ENCODE peak calls at places on chromosomes 4 and X, in six cellular contexts. Y is mesothelial cell of epicardium, Q is cardiac muscle cell, P is nephron progenitor cell, D is epithelial cell of esophagus, I is mammary epithelial cell. W is an unnamed sample.

GRCh38 chr4:120202222-120202621 is 135.6 kb upstream of the MAD2L1 start:
- DNase-seq in Y (no peak), Q (no peak), P (no peak), D (no peak), I (no peak), W (no peak)

GRCh38 chr4:72314869-72315268 is 254.2 kb downstream of the ADAMTS3 start:
- DNase-seq in Y (no peak), Q (peak), P (no peak), D (peak), I (peak), W (no peak)

GRCh38 chrX:81377329-81377728 is 175.4 kb downstream of the SH3BGRL start:
- DNase-seq in Y (no peak), Q (peak), P (no peak), D (peak), I (peak), W (no peak)

GRCh38 chrX:8692886-8693285 is 39.1 kb downstream of the ANOS1 start:
- DNase-seq in Y (no peak), Q (no peak), P (no peak), D (no peak), I (no peak), W (no peak)

GRCh38 chrX:142994988-142995387 is 30.7 kb upstream of the SPANXN4 start:
- DNase-seq in Y (no peak), Q (no peak), P (no peak), D (no peak), I (no peak), W (no peak)

GRCh38 chr4:150010525-150011126 is 67.6 kb upstream of the DCLK2 start:
- DNase-seq in Y (no peak), Q (peak), P (peak), D (peak), I (peak), W (no peak)

GRCh38 chrX:45445745-45446412 is 245.2 kb upstream of the DIPK2B start:
- DNase-seq in Y (no peak), Q (no peak), P (no peak), D (peak), I (peak), W (no peak)

GRCh38 chr4:98879515-98879914 is 49.4 kb downstream of the EIF4E start:
- DNase-seq in Y (no peak), Q (no peak), P (no peak), D (no peak), I (no peak), W (no peak)

GRCh38 chrX:153880440-153880815 is 5.5 kb downstream of the L1CAM start:
- DNase-seq in Y (no peak), Q (no peak), P (no peak), D (no peak), I (no peak), W (no peak)

GRCh38 chr4:33297091-33297490 is 2576.9 kb downstream of the PCDH7 start:
- DNase-seq in Y (no peak), Q (no peak), P (no peak), D (no peak), I (no peak), W (no peak)

GRCh38 chrX:29488919-29489318 is 726.4 kb upstream of the MAGEB2 start:
- DNase-seq in Y (no peak), Q (no peak), P (no peak), D (no peak), I (no peak), W (no peak)

GRCh38 chrX:24979081-24979480 is 36.7 kb downstream of the ARX start:
- DNase-seq in Y (no peak), Q (no peak), P (no peak), D (no peak), I (no peak), W (no peak)

GRCh38 chr4:95318483-95318882 is 230.3 kb downstream of the UNC5C start:
- DNase-seq in Y (no peak), Q (peak), P (no peak), D (no peak), I (peak), W (no peak)

GRCh38 chr4:77466430-77466829 is 139.2 kb upstream of the CXCL13 start:
- DNase-seq in Y (no peak), Q (no peak), P (no peak), D (no peak), I (no peak), W (no peak)

GRCh38 chr4:173012608-173013007 is 156.0 kb upstream of the GALNT7 start:
- DNase-seq in Y (no peak), Q (no peak), P (no peak), D (no peak), I (no peak), W (no peak)

GRCh38 chr4:173013232-173013932 is 155.2 kb upstream of the GALNT7 start:
- DNase-seq in Y (no peak), Q (peak), P (peak), D (peak), I (no peak), W (no peak)

GRCh38 chr4:173017802-173018201 is 150.8 kb upstream of the GALNT7 start:
- DNase-seq in Y (no peak), Q (no peak), P (no peak), D (no peak), I (no peak), W (no peak)

GRCh38 chr4:173014836-173015235 is 153.8 kb upstream of the GALNT7 start:
- DNase-seq in Y (no peak), Q (no peak), P (no peak), D (no peak), I (no peak), W (no peak)

GRCh38 chr4:173014113-173014558 is 154.5 kb upstream of the GALNT7 start:
- DNase-seq in Y (no peak), Q (peak), P (peak), D (peak), I (peak), W (no peak)
- TF ChIP-seq CTCF in Y (no peak), Q (peak), P (no peak), D (peak), I (peak), W (no peak)

GRCh38 chr4:158849681-158850080 is 80.9 kb downstream of the FNIP2 start:
- DNase-seq in Y (no peak), Q (no peak), P (no peak), D (no peak), I (no peak), W (no peak)

GRCh38 chr4:158850371-158850770 is 81.5 kb downstream of the FNIP2 start:
- DNase-seq in Y (no peak), Q (no peak), P (no peak), D (no peak), I (no peak), W (no peak)

GRCh38 chr4:158847535-158847934 is 78.7 kb downstream of the FNIP2 start:
- DNase-seq in Y (no peak), Q (no peak), P (no peak), D (no peak), I (no peak), W (no peak)

GRCh38 chr4:158854236-158854635 is 85.4 kb downstream of the FNIP2 start:
- DNase-seq in Y (no peak), Q (no peak), P (no peak), D (no peak), I (no peak), W (no peak)

DNA sequence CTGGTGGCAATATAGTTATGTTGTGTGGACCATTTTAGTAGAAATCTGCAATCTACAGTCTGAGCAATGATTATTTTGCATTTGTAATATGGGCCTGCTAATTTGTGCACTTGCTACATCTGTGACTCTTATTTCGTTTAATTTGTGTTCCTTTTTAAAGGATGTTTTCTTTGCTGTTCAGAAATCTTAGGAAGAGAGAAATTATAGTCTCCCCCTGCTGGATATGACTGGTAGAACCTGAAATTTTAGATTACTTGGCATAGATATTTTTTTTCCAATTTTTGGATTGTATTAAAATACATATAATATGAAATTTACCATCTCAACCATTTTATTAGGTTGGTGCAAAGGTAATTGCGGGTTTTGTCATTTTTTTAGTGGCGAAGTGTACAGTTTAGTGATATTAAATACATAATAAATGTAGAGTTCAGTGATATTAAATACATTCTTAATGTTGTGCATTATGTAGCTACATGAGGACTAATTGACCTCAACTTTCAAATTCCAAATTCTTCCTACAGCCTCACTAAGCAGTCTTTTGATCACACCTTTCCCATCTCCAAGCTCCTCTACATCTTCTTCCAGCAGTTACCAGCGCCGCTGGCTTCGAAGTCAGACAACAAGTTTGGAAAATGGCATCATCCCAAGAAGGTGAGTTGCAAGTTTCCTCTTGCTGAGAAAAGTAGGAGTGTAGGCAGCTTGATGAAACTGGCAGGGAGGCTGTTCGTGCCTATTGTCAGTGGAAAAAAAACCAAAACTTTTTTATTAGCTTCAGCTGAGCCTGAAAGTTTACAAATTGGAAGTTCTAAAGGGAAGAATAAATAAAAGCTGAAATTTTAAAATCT is 82.2 kb downstream of the FNIP2 start:
- DNase-seq in Y (no peak), Q (peak), P (no peak), D (peak), I (no peak), W (no peak)
- TF ChIP-seq CTCF in Y (peak), Q (peak), P (peak), D (peak), I (peak), W (no peak)

DNA sequence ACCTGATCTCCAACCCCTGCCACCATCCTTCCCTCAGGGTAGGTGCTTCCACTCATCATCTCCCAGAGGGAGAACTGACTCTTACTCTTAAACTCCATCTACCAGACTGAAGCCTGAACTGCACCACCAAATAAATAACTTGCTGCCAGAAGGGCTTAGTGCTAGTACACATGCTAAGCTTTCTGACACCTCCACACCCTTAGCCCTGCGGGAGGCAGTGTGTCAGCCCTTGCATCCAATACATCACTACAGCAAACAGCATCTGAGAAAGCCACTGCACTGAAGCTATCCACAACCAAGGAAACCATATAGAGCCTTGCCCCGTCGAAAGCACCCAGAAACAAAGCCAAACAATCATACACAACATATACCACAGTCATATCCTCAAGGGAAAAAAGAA is 68.6 kb upstream of the MCF2 start:
- DNase-seq in Y (no peak), Q (no peak), P (no peak), D (no peak), I (no peak), W (no peak)
- TF ChIP-seq CTCF in Y (no peak), Q (no peak), P (no peak), D (no peak), I (no peak), W (no peak)

DNA sequence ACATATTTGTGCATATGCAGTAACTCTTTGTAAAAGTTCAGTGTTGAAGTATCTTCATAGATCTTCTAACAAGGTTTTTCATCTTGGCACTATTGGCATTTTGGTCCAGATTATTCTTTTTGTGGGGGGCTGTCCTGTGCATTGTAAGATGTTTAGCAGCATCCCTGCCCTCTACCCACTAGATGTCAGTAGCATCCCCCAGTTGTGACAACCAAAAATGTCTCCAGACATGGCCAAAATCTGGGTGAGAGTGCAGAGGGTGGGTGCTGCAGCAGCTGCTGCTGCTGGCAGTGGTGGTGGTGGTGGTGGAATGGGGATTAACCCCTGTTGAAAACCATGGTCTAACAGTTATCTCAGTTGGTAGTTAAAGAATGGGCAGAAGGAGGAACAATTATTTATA is 370.0 kb downstream of the GPAT3 start:
- DNase-seq in Y (no peak), Q (peak), P (peak), D (no peak), I (no peak), W (no peak)
- TF ChIP-seq CTCF in Y (no peak), Q (no peak), P (peak), D (no peak), I (peak), W (no peak)

DNA sequence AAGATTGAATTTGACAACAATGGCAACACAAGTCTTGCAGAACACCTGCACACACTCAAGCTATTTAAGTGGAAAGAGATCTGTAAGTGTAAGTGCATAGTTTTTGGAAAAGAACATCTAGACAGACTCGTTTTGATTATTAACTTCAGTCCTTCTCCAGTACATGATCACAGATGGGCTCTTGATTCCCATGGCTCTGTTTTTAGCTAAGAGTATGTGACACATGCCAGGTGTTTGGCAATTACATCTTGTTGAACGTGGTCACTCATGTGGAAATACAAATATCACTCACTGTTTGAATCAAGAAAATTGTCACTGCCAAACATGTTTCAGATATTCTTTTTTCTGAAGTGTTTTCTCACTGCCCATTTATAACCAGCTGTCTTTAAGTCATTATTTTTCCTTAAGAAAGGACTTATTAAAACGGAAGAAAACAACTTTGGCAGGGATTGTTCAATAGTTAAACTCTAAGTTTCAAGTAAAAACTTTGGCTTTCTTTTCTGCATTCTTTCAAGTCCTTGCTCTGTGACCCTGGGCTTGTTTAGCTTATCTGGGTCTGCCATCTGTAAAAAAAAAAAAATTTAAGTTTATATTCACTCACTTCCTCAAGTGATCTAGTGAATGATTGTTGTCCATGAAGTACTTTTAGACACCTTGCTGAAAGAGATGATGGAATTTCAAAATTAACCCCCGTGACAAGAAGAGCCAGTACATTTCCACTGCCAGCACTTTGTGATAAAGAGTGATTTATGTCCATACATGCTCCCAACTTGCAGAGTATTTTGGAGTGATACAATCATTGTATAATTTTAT is 125.4 kb downstream of the ATXN3L start:
- DNase-seq in Y (no peak), Q (no peak), P (no peak), D (peak), I (no peak), W (no peak)
- TF ChIP-seq CTCF in Y (no peak), Q (no peak), P (no peak), D (no peak), I (no peak), W (no peak)

DNA sequence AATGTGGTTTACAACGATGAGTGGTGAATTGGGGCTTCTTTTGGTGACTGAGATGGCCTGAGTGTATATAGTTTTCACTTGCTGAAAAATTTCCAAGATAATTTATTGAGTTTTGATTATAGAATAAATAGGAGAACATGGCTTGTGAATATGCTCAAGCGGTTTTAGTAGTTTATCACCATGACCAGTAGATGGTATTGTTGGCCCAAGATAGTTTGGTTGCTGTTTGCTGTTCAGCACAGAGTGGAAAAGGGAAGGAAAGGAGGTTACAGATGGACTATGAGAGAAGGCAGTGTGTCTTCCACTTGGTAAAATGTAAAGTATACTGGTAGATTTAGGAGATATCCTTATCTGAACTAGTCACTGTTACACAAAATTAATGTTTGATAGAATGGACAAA is 55.8 kb upstream of the POU4F2 start:
- DNase-seq in Y (no peak), Q (no peak), P (no peak), D (peak), I (no peak), W (no peak)
- TF ChIP-seq CTCF in Y (no peak), Q (no peak), P (no peak), D (peak), I (peak), W (no peak)